ENCODE peak calls at places on chromosome 15, in four cellular contexts. U is vagina; T is tibial artery; L is CD4-positive, CD25-positive, alpha-beta regulatory T cell. B is an unnamed sample. For H3K4me1, the result is how much of the 10 kb centered on the place peaks cover.

GRCh38 chr15:71220828-71221227 is 105.6 kb downstream of the THSD4 start:
- DNase-seq in U (peak), L (no peak), T (no peak), B (no peak)

GRCh38 chr15:95394186-95395067 is 936.1 kb upstream of the NR2F2 start:
- DNase-seq in U (no peak), L (no peak), T (no peak), B (no peak)

GRCh38 chr15:72237286-72238224 is 6.6 kb upstream of the PKM start:
- DNase-seq in L (peak), U (no peak), T (peak), B (peak)

GRCh38 chr15:43483306-43484128 is 9.4 kb downstream of the TP53BP1 start:
- DNase-seq in T (no peak), U (no peak), L (peak), B (no peak)

GRCh38 chr15:50098576-50098975 is 20.5 kb downstream of the ATP8B4 start:
- DNase-seq in U (no peak), T (no peak), L (no peak), B (no peak)

GRCh38 chr15:77515613-77516012 is 94.9 kb downstream of the HMG20A start:
- DNase-seq in U (no peak), T (peak), L (no peak), B (no peak)

GRCh38 chr15:92809880-92810361 is 90.2 kb upstream of the CHD2 start:
- DNase-seq in T (no peak), L (peak), U (no peak), B (peak)

GRCh38 chr15:38844683-38845195 is 280.1 kb upstream of the RASGRP1 start:
- DNase-seq in L (no peak), T (no peak), U (no peak), B (no peak)

GRCh38 chr15:74180689-74181602 is 7.4 kb downstream of the ISLR start:
- DNase-seq in L (no peak), T (no peak), U (no peak), B (peak)

GRCh38 chr15:38373016-38373415 is 80.9 kb upstream of the FAM98B start:
- DNase-seq in U (no peak), L (no peak), T (no peak), B (no peak)

GRCh38 chr15:35979608-35980007 is 433.6 kb upstream of the DPH6 start:
- DNase-seq in L (no peak), U (no peak), T (no peak), B (no peak)

GRCh38 chr15:99253381-99254090 is 2.3 kb downstream of the LRRC28 start:
- DNase-seq in T (no peak), L (no peak), U (no peak), B (no peak)

GRCh38 chr15:72538931-72539330 is 64.8 kb downstream of the ARIH1 start:
- DNase-seq in L (no peak), U (no peak), T (no peak), B (no peak)

GRCh38 chr15:66565731-66566130 is at the start of gene LCTL:
- DNase-seq in L (no peak), U (no peak), T (no peak), B (no peak)

GRCh38 chr15:41671656-41672636 is 11.7 kb downstream of the MGA start:
- DNase-seq in L (no peak), U (no peak), T (no peak), B (no peak)

GRCh38 chr15:74614744-74615312 is 808 bp upstream of the CLK3 start:
- DNase-seq in T (peak), U (no peak), L (peak), B (peak)

GRCh38 chr15:65081758-65082157 is 5.2 kb downstream of the KBTBD13 start:
- DNase-seq in L (no peak), T (no peak), U (no peak), B (no peak)

GRCh38 chr15:49697121-49697520 is 76.3 kb downstream of the DTWD1 start:
- DNase-seq in T (no peak), L (no peak), U (no peak), B (no peak)

GRCh38 chr15:22846073-22846472 is 7.6 kb downstream of the NIPA2 start:
- DNase-seq in U (no peak), L (no peak), T (no peak), B (no peak)

GRCh38 chr15:38253448-38253847 is 812 bp downstream of the SPRED1 start:
- DNase-seq in L (peak), U (no peak), T (no peak), B (no peak)

GRCh38 chr15:33242165-33242564 is 47.7 kb upstream of the FMN1 start:
- DNase-seq in U (no peak), L (no peak), T (no peak), B (no peak)

GRCh38 chr15:48119277-48119676 is 1.5 kb upstream of the SLC24A5 start:
- DNase-seq in U (no peak), L (no peak), T (no peak), B (no peak)

GRCh38 chr15:73226064-73226463 is 142.7 kb downstream of the HCN4 start:
- DNase-seq in U (no peak), L (no peak), T (no peak), B (no peak)

GRCh38 chr15:93173369-93173768 is 84.4 kb upstream of the RGMA start:
- DNase-seq in T (no peak), U (no peak), L (no peak), B (no peak)

GRCh38 chr15:41417812-41418211 is 917 bp downstream of the RTF1 start:
- DNase-seq in L (peak), T (no peak), U (no peak), B (peak)

GRCh38 chr15:59923508-59923907 is 80.6 kb upstream of the FOXB1 start:
- DNase-seq in L (no peak), U (no peak), T (no peak), B (no peak)

GRCh38 chr15:63489352-63489751 is 15.0 kb upstream of the USP3 start:
- DNase-seq in T (no peak), L (no peak), U (no peak), B (no peak)

GRCh38 chr15:47496343-47497185 is 220.7 kb upstream of the SEMA6D start:
- DNase-seq in L (no peak), T (no peak), U (no peak), B (no peak)

GRCh38 chr15:41987925-41988275 is 15.5 kb upstream of the EHD4 start:
- DNase-seq in T (peak), U (no peak), L (no peak), B (no peak)

GRCh38 chr15:86481720-86482119 is 402.0 kb downstream of the AGBL1 start:
- DNase-seq in U (no peak), L (no peak), T (no peak), B (no peak)
- H3K4me1 ChIP-seq in U (under half), L (under half), T (under half), B (under half)

GRCh38 chr15:90660195-90660995 is 56.8 kb upstream of the BLM start:
- DNase-seq in L (peak), T (peak), U (no peak), B (peak)
- H3K4me3 ChIP-seq in L (peak), T (peak), U (no peak), B (no peak)

DNA sequence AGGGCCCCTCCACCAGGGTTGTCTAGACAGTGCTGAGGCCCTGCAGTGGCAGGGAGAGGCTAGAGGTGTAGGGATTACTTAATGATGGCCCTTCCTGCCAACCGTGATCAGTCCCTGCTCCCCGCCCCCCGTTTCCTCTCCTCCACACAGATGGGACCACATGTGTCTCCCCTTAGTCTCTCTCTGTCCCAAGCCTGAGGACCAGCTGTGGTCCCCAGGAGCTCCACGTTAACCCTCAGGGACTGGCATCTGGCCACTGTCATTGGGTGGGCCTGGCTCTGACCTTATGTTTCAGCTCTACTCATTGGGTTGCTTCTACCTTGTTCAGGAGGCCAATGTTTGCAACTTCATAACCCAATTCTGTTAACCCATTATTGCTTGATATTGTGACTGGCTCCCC is 6.0 kb upstream of the ALPK3 start:
- DNase-seq in L (no peak), T (no peak), U (no peak), B (no peak)
- H3K4me1 ChIP-seq in L (under half), T (under half), U (under half), B (under half)

GRCh38 chr15:55513125-55513524 is 5.1 kb upstream of the DNAAF4 start:
- DNase-seq in T (no peak), U (no peak), L (no peak), B (no peak)

GRCh38 chr15:55518009-55518408 is 10.0 kb upstream of the DNAAF4 start:
- DNase-seq in L (no peak), U (no peak), T (no peak), B (no peak)

GRCh38 chr15:55518641-55519040 is 10.6 kb upstream of the DNAAF4 start:
- DNase-seq in T (no peak), L (no peak), U (no peak), B (no peak)

GRCh38 chr15:55515991-55516776 is 8.2 kb upstream of the DNAAF4 start:
- DNase-seq in L (no peak), U (no peak), T (no peak), B (no peak)

GRCh38 chr15:55514414-55514850 is 6.4 kb upstream of the DNAAF4 start:
- DNase-seq in T (no peak), L (no peak), U (no peak), B (no peak)
- H3K4me3 ChIP-seq in T (no peak), L (no peak), U (no peak), B (no peak)

DNA sequence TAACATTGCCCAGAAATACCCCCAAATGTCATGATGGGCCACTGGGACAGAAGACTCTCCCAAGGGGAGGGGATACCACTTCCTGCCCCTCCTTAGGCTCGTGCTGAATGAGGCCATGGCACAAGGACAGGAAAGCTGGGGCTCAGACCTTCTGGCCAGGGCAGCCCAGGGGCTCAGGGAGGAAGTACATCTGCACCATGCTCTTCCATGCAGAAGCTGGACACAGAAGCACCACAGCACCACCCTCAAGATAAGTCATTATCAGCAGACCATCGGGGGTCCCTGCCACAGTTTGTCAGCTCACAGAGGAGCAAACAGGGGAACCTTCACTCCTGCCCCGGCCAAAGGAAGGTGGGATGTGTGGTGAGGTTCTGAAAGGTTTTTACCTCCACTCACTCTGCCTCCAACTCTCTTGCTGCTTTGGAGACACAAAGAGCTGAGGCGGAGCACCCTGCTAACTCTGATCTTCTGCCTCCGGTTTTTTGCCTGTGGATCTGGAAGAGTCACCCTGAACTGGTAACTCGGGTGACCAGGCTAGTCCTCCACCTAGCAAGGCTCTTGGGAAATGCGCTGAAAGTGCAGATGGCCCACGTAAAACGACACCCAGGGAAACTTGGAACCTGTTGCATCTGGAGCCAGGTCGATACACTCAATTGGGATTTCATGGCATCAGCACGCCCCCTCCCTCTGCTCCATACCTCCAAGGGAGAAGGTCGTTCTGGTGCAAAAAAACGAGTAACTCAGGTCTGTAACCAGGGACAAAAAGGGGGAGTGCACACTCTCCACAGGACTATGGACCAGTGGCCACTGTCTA is 8.3 kb downstream of the BMF start:
- DNase-seq in T (no peak), U (no peak), L (no peak), B (no peak)
- H3K4me1 ChIP-seq in T (half or more), U (half or more), L (half or more), B (under half)

GRCh38 chr15:88802250-88802990 is 816 bp upstream of the ACAN start:
- DNase-seq in L (no peak), U (no peak), T (no peak), B (no peak)

GRCh38 chr15:88804257-88804656 is 1.0 kb downstream of the ACAN start:
- DNase-seq in L (no peak), T (no peak), U (no peak), B (no peak)

GRCh38 chr15:88803241-88803919 is at the start of gene ACAN:
- DNase-seq in T (no peak), L (no peak), U (no peak), B (no peak)

GRCh38 chr15:88803920-88804247 is 648 bp downstream of the ACAN start:
- DNase-seq in U (no peak), L (no peak), T (no peak), B (no peak)

DNA sequence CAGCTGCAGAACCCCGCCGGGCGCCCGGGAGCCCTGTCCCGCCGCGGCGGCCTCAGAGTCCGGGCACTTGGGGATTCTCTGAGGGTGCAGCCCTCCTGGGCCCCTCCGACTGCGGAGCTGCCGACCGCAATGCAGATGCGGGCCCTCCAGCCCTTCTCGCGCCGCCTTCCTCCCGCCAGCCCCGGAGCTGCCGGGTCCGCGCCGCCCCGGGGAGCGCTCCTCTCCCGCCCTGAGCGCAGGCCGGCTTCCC is 320 bp upstream of the ACAN start:
- DNase-seq in U (no peak), L (no peak), T (no peak), B (no peak)
- H3K4me3 ChIP-seq in U (no peak), L (no peak), T (peak), B (peak)

DNA sequence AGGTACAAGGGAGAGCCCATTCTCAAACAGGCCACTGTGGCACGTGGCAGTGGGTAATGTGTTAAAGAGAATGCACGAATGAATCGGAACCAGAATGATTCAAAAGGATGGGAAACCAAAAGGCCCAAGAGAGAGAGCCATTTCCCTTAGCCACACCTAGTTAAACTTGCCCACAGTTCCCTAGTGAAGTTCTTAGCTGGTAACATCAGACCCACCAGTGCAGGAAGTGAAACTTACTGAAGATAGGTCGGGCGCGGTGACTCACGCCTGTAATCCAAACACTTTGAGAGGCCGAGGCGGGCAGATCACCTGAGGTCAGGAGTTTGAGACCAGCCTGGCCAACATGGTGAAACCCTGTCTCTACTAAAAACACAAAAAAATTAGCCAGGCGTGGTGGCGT is 97.1 kb downstream of the MEX3B start:
- DNase-seq in L (peak), U (no peak), T (no peak), B (no peak)
- H3K4me1 ChIP-seq in L (under half), U (under half), T (under half), B (under half)

GRCh38 chr15:45429974-45430792 is 51.8 kb upstream of the GATM start:
- DNase-seq in L (peak), T (no peak), U (no peak), B (peak)
- H3K4me3 ChIP-seq in L (no peak), T (peak), U (peak), B (no peak)

GRCh38 chr15:60975203-60975602 is 253.9 kb downstream of the RORA start:
- DNase-seq in L (no peak), T (no peak), U (no peak), B (no peak)

GRCh38 chr15:60972301-60972700 is 256.8 kb downstream of the RORA start:
- DNase-seq in L (no peak), T (no peak), U (no peak), B (no peak)

GRCh38 chr15:60972866-60973265 is 256.2 kb downstream of the RORA start:
- DNase-seq in U (no peak), L (no peak), T (no peak), B (no peak)

GRCh38 chr15:60971719-60972118 is 257.4 kb downstream of the RORA start:
- DNase-seq in U (no peak), T (no peak), L (no peak), B (no peak)

DNA sequence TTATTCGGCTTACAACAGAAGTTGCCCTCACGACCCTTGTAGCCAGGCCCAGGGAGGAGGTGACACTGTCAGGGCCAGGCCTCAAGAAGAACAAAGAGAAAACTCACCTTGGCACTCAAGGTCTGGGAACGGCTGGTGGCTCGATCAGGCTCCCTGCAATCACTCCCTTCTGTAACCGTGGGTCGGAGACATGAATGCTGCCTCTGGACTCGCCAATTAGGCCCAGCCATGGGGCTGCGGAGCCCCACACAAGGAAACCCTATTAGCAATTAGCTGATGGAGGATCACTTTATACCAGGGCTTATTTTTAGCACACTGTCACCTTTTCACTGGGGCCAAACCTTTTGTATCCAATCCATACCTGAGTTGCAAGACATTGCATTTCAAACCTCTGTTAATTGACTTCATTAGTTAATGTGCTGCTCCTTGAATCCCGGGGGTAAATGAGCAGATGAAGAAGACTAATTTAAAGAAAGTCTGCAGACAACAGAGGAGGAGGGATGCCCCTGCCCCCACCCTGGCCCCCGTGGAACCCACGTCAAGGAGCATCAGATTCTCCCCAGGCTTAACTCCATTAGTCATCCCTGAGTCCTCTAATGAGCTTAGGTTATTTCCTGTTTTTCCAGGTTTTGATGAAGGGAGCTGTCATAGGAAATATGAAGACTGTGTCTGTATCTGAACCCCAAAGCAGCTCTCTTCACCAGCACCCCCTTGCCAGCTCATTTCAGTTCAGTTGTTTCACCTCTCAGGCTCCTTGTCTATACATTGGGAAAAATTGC is 255.3 kb downstream of the RORA start:
- DNase-seq in T (no peak), L (no peak), U (no peak), B (no peak)
- H3K4me1 ChIP-seq in T (under half), L (under half), U (under half), B (under half)

GRCh38 chr15:69075467-69075866 is 61.0 kb downstream of the NOX5 start:
- DNase-seq in T (no peak), U (no peak), L (no peak), B (no peak)

GRCh38 chr15:69078638-69079037 is 64.1 kb downstream of the NOX5 start:
- DNase-seq in L (no peak), U (no peak), T (no peak), B (no peak)

GRCh38 chr15:69074843-69075224 is 60.3 kb downstream of the NOX5 start:
- DNase-seq in L (no peak), T (no peak), U (no peak), B (no peak)

GRCh38 chr15:69071265-69071664 is 56.8 kb downstream of the NOX5 start:
- DNase-seq in T (no peak), U (no peak), L (no peak), B (no peak)

GRCh38 chr15:69074011-69074842 is 59.7 kb downstream of the NOX5 start:
- DNase-seq in T (no peak), L (no peak), U (no peak), B (peak)
- H3K4me3 ChIP-seq in T (peak), L (peak), U (peak), B (peak)

B was measured in aorta.